ENCODE peak calls at places on chromosomes 3 and 15, in five cellular contexts. One of them, this sample, is unnamed.

GRCh38 chr3:105608623-105609022 is 241.9 kb downstream of the ALCAM start:
- DNase-seq in head of caudate nucleus: no peak
- DNase-seq in amniotic stem cell: no peak
- DNase-seq in NCI-H1694: no peak
- DNase-seq in HT-29: no peak
- DNase-seq in this sample: no peak

GRCh38 chr15:63389902-63390301 is 8.3 kb upstream of the CA12 start:
- DNase-seq in head of caudate nucleus: no peak
- DNase-seq in amniotic stem cell: no peak
- DNase-seq in NCI-H1694: no peak
- DNase-seq in HT-29: peak
- DNase-seq in this sample: no peak

GRCh38 chr15:84942456-84942855 is 39.2 kb upstream of the PDE8A start:
- DNase-seq in head of caudate nucleus: no peak
- DNase-seq in amniotic stem cell: no peak
- DNase-seq in NCI-H1694: no peak
- DNase-seq in HT-29: no peak
- DNase-seq in this sample: no peak

GRCh38 chr3:150840733-150841515 is 64.3 kb downstream of the MINDY4B start:
- DNase-seq in head of caudate nucleus: no peak
- DNase-seq in amniotic stem cell: no peak
- DNase-seq in NCI-H1694: no peak
- DNase-seq in HT-29: no peak
- DNase-seq in this sample: no peak

GRCh38 chr3:196207833-196208607 is 3.2 kb downstream of the ZDHHC19 start:
- DNase-seq in head of caudate nucleus: peak
- DNase-seq in amniotic stem cell: no peak
- DNase-seq in NCI-H1694: no peak
- DNase-seq in HT-29: no peak
- DNase-seq in this sample: no peak

GRCh38 chr3:126129408-126129891 is 45.5 kb upstream of the SLC41A3 start:
- DNase-seq in head of caudate nucleus: peak
- DNase-seq in amniotic stem cell: no peak
- DNase-seq in NCI-H1694: no peak
- DNase-seq in HT-29: peak
- DNase-seq in this sample: peak

GRCh38 chr3:124202754-124203153 is 210.8 kb upstream of the ROPN1 start:
- DNase-seq in head of caudate nucleus: peak
- DNase-seq in amniotic stem cell: no peak
- DNase-seq in NCI-H1694: no peak
- DNase-seq in HT-29: no peak
- DNase-seq in this sample: peak

GRCh38 chr3:42497009-42497731 is 5.3 kb upstream of the VIPR1 start:
- DNase-seq in head of caudate nucleus: no peak
- DNase-seq in amniotic stem cell: peak
- DNase-seq in NCI-H1694: no peak
- DNase-seq in HT-29: peak
- DNase-seq in this sample: no peak

GRCh38 chr3:52385157-52385556 is 59.7 kb downstream of the SEMA3G start:
- DNase-seq in head of caudate nucleus: no peak
- DNase-seq in amniotic stem cell: no peak
- DNase-seq in NCI-H1694: no peak
- DNase-seq in HT-29: peak
- DNase-seq in this sample: peak

GRCh38 chr3:10955694-10956453 is 36.7 kb upstream of the SLC6A1 start:
- DNase-seq in head of caudate nucleus: peak
- DNase-seq in amniotic stem cell: no peak
- DNase-seq in NCI-H1694: no peak
- DNase-seq in HT-29: no peak
- DNase-seq in this sample: no peak

GRCh38 chr3:51610708-51611107 is 60.3 kb upstream of the TEX264 start:
- DNase-seq in head of caudate nucleus: no peak
- DNase-seq in amniotic stem cell: no peak
- DNase-seq in NCI-H1694: no peak
- DNase-seq in HT-29: no peak
- DNase-seq in this sample: no peak

GRCh38 chr3:23778451-23778850 is 27.3 kb upstream of the UBE2E1 start:
- DNase-seq in head of caudate nucleus: no peak
- DNase-seq in amniotic stem cell: no peak
- DNase-seq in NCI-H1694: no peak
- DNase-seq in HT-29: no peak
- DNase-seq in this sample: no peak